ENCODE peak calls at places on chromosomes 13 and 19, in five cellular contexts. G, S, B, H and E are unnamed samples.

GRCh38 chr13:98415326-98416070 is 161.4 kb downstream of the STK24 start:
- DNase-seq in G (no peak), S (no peak), B (no peak), H (no peak), E (no peak)

GRCh38 chr13:90331974-90332373 is 1015.5 kb upstream of the MIR17HG start:
- DNase-seq in G (no peak), S (no peak), B (no peak), H (no peak), E (no peak)

GRCh38 chr13:51241720-51242119 is 19.5 kb downstream of the FAM124A start:
- DNase-seq in G (no peak), S (no peak), B (peak; percentile 19), H (no peak), E (no peak)

GRCh38 chr13:97364827-97365226 is 69.1 kb upstream of the RAP2A start:
- DNase-seq in G (no peak), S (no peak), B (no peak), H (no peak), E (no peak)

GRCh38 chr19:13155472-13156284 is 5.5 kb downstream of the IER2 start:
- DNase-seq in G (peak; percentile 76), S (peak; percentile 89), B (peak; percentile 88), H (peak; percentile 40), E (no peak)

GRCh38 chr19:48553676-48554384 is 1.9 kb downstream of the SULT2B1 start:
- DNase-seq in G (peak; percentile 86), S (peak; percentile 89), B (peak; percentile 50), H (no peak), E (no peak)

GRCh38 chr13:35926859-35927530 is 204.2 kb downstream of the DCLK1 start:
- DNase-seq in G (peak; percentile 30), S (peak; percentile 60), B (no peak), H (no peak), E (no peak)

GRCh38 chr13:79432992-79433391 is 26.9 kb upstream of the RBM26 start:
- DNase-seq in G (no peak), S (no peak), B (no peak), H (no peak), E (no peak)

GRCh38 chr13:30905932-30906383 is at the start of gene MEDAG:
- DNase-seq in G (peak; percentile 57), S (no peak), B (peak; percentile 17), H (peak; percentile 52), E (no peak)

GRCh38 chr13:53873558-53873957 is 844.9 kb downstream of the OLFM4 start:
- DNase-seq in G (no peak), S (no peak), B (no peak), H (no peak), E (no peak)

GRCh38 chr13:46712524-46712923 is 84.4 kb downstream of the ESD start:
- DNase-seq in G (no peak), S (no peak), B (no peak), H (no peak), E (no peak)

GRCh38 chr19:14471436-14472187 is 3.5 kb downstream of the PTGER1 start:
- DNase-seq in G (no peak), S (no peak), B (no peak), H (no peak), E (no peak)

GRCh38 chr13:29893438-29893837 is 43.0 kb upstream of the UBL3 start:
- DNase-seq in G (peak; percentile 51), S (no peak), B (no peak), H (no peak), E (no peak)

GRCh38 chr13:74675185-74675584 is 541.0 kb upstream of the KLF12 start:
- DNase-seq in G (peak; percentile 28), S (no peak), B (no peak), H (no peak), E (peak; percentile 21)

GRCh38 chr19:45958763-45959516 is 14.7 kb downstream of the NOVA2 start:
- DNase-seq in G (no peak), S (no peak), B (no peak), H (no peak), E (no peak)

GRCh38 chr19:41223431-41224234 is 4.6 kb downstream of the AXL start:
- DNase-seq in G (peak; percentile 96), S (peak; percentile 86), B (no peak), H (no peak), E (peak; percentile 88)

GRCh38 chr19:49613374-49613773 is 22.4 kb downstream of the PRR12 start:
- DNase-seq in G (no peak), S (peak; percentile 64), B (no peak), H (no peak), E (no peak)

GRCh38 chr13:50069255-50069654 is 54.0 kb downstream of the KCNRG start:
- DNase-seq in G (peak; percentile 52), S (no peak), B (no peak), H (no peak), E (no peak)

GRCh38 chr13:30927595-30927994 is 4.9 kb upstream of the TEX26 start:
- DNase-seq in G (no peak), S (no peak), B (no peak), H (no peak), E (no peak)

GRCh38 chr13:103066079-103066880 is at the start of gene SLC10A2:
- DNase-seq in G (no peak), S (no peak), B (peak; percentile 7), H (no peak), E (no peak)

DNA sequence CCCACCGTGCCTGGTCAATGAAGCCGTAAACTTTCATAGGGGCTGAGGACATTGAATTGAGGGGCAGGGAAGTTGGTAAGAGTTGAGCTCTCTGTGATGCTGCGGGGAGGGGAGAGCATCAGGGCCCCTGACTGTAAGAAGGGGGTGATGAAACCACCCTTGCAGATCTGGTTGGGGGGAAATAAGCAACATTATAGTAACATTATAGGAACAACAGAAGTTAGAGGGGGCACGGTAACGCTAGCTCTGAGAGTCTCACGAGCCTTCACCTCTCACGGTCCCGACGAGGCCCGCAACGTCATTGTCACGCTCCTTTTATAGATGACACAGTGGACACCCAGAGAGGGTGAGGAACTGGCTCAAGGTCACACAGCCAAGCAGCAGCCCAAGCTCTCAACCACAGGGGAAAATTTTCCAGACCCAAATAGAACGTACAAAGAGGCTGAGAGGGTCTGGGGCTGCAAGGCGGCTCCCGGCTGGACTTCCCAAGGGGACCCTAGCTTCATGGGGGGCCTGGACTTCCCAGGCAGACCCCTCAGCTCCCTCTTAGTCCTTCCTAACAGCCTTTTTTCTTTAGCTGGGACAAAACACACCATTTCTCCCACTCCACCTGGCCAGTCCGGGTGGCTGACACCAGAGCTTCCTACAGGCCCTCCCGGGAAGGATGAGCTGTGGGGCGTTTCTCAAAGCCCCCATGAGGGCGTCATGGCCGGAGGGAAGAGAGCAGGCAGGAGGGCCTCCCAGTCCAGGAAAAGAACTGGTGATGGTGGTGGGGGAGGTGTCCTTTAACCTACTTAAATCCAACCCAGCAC is 4.1 kb downstream of the TLE5 start:
- DNase-seq in G (no peak), S (no peak), B (no peak), H (no peak), E (no peak)
- H3K4me3 ChIP-seq in G (no peak overlapping the region), S (no peak overlapping the region), B (no peak overlapping the region), H (no peak overlapping the region), E (no peak overlapping the region)

GRCh38 chr19:11025445-11025844 is 63.8 kb upstream of the LDLR start:
- DNase-seq in G (no peak), S (no peak), B (no peak), H (no peak), E (no peak)
- H3K36me3 ChIP-seq in G (peaks cover 91% of the 10 kb centered on the region), S (peaks cover 25% of the 10 kb centered on the region), B (peaks cover 51% of the 10 kb centered on the region), H (no peaks in the 10 kb centered on the region), E (peaks cover 5% of the 10 kb centered on the region)

DNA sequence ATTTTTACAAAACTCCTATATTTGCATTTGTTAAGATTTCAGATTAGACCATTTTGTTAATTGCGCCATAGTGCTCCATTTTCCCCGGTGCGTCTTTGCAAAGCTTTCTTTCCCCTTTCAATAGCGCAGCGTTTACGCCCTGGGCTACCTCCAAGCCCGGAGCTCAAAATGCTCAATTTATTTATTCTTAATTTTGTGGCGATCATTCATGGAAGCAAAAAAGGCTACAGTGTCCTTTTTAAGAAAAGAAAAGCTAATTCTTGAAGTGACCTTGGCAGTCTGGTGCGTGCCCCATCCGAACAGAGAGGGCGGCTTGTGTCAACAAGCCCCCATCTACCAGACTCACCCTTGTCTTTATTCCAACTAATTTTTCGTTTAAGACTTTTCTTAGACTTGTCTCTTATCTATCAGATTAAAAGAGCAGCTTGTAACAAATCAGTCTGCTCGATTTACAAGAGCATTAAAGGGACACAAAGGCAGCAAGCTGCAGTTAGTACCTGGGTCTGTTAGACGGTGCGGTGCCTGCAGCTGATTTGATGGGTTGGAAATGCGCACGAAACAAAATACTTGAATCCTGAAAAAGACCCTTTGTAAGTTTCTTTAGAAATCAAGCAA is 30.1 kb downstream of the GSX1 start:
- DNase-seq in G (no peak), S (no peak), B (no peak), H (no peak), E (no peak)
- H3K4me3 ChIP-seq in G (no peak overlapping the region), S (no peak overlapping the region), B (no peak overlapping the region), H (no peak overlapping the region), E (no peak overlapping the region)

GRCh38 chr19:444677-445210 is 16.1 kb downstream of the SHC2 start:
- DNase-seq in G (no peak), S (no peak), B (no peak), H (no peak), E (no peak)
- H3K36me3 ChIP-seq in G (no peaks in the 10 kb centered on the region), S (no peaks in the 10 kb centered on the region), B (no peaks in the 10 kb centered on the region), H (no peaks in the 10 kb centered on the region), E (no peaks in the 10 kb centered on the region)

GRCh38 chr13:42807866-42808265 is 26.5 kb downstream of the FAM216B start:
- DNase-seq in G (peak; percentile 76), S (peak; percentile 68), B (no peak), H (no peak), E (no peak)

GRCh38 chr13:42803563-42804212 is 22.3 kb downstream of the FAM216B start:
- DNase-seq in G (peak; percentile 85), S (no peak), B (no peak), H (no peak), E (no peak)

GRCh38 chr13:42807236-42807635 is 25.9 kb downstream of the FAM216B start:
- DNase-seq in G (peak; percentile 20), S (no peak), B (no peak), H (no peak), E (no peak)

GRCh38 chr13:42808572-42808971 is 27.2 kb downstream of the FAM216B start:
- DNase-seq in G (peak; percentile 56), S (no peak), B (no peak), H (no peak), E (no peak)

DNA sequence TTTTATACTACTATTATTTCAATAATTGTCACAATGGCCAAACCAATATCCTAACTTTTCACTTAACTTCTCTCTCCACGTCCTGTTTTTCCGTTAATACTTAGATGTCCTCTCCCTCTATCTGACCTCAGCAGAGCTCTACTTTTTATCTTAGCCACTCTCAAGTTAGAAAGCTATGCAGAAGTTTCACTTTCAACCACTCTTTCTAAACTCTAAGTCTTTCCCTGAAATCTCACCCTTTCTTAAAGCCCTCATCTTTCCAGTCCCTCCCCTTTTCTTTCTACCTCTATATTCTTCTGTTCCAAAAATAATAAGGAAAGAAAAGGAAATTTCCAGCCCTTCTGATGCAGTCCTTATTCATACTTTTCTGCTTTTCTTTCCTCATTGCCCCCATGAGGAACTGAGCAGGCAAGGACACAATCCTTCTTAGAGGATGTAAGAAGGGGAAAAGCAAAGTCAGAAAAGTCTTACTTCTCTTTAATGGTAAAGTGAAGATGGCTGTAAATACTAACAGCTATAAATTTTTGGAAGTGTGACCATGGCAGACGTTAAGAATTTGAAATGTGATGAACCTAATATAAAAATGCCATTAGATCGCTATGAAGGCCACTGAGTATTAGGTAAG is 23.0 kb downstream of the FAM216B start:
- DNase-seq in G (no peak), S (no peak), B (no peak), H (no peak), E (no peak)
- H3K4me3 ChIP-seq in G (no peak overlapping the region), S (no peak overlapping the region), B (no peak overlapping the region), H (no peak overlapping the region), E (no peak overlapping the region)